ENCODE peak calls at places on chromosomes 3 and 15, in seven cellular contexts. E is stimulated activated CD4-positive, alpha-beta T cell treated with anti-CD3 and anti-CD28 coated beads, Interleukin-4, amount 100 ng/mL, for 24 hours; U is kidney; A is IMR-90; P is SK-N-DZ; S is effector memory CD4-positive, alpha-beta T cell; F is foreskin fibroblast. V is an unnamed sample.

GRCh38 chr3:141812586-141812985 is 49.4 kb downstream of the GRK7 start:
- DNase-seq in S (no peak), F (no peak), U (no peak), P (no peak), E (no peak), A (no peak), V (no peak)

GRCh38 chr15:60758961-60759729 is 280.2 kb upstream of the ICE2 start:
- DNase-seq in S (no peak), F (peak), U (no peak), P (no peak), E (no peak), A (peak), V (no peak)

GRCh38 chr3:111012388-111013248 is 59.0 kb upstream of the NECTIN3 start:
- DNase-seq in E (no peak), F (no peak), S (no peak), P (peak), A (no peak), U (no peak), V (no peak)

GRCh38 chr3:15952543-15953175 is 154.9 kb upstream of the ANKRD28 start:
- DNase-seq in E (no peak), U (no peak), A (peak), P (no peak), S (no peak), F (peak), V (no peak)

GRCh38 chr3:34260991-34261365 is 462.5 kb downstream of the PDCD6IP start:
- DNase-seq in A (no peak), S (no peak), P (no peak), F (peak), E (no peak), U (no peak), V (no peak)

GRCh38 chr3:49868951-49869454 is 703 bp downstream of the CAMKV start:
- DNase-seq in U (no peak), E (no peak), F (no peak), S (no peak), P (no peak), A (no peak), V (no peak)

GRCh38 chr3:169562988-169563774 is 100.3 kb downstream of the MECOM start:
- DNase-seq in P (no peak), S (no peak), A (no peak), U (no peak), E (no peak), F (peak), V (no peak)

GRCh38 chr3:58101499-58102370 is 93.5 kb downstream of the FLNB start:
- DNase-seq in F (no peak), E (no peak), A (no peak), S (no peak), U (no peak), P (no peak), V (no peak)

GRCh38 chr3:172347895-172348680 is 100.2 kb downstream of the GHSR start:
- DNase-seq in S (no peak), P (no peak), A (no peak), F (no peak), E (no peak), U (no peak), V (no peak)

GRCh38 chr3:22988566-22988965 is 214.6 kb upstream of the UBE2E2 start:
- DNase-seq in P (no peak), A (no peak), S (no peak), E (no peak), U (no peak), F (no peak), V (peak)

GRCh38 chr15:35362195-35362829 is 183.7 kb downstream of the DPH6 start:
- DNase-seq in P (no peak), U (no peak), S (no peak), A (peak), E (no peak), F (peak), V (no peak)

GRCh38 chr3:107870989-107871638 is 219.7 kb downstream of the CD47 start:
- DNase-seq in A (peak), U (no peak), F (no peak), E (no peak), P (no peak), S (no peak), V (no peak)

GRCh38 chr3:60079076-60079475 is 1029.3 kb upstream of the CFAP20DC start:
- DNase-seq in F (no peak), U (no peak), P (no peak), A (no peak), E (peak), S (no peak), V (no peak)

GRCh38 chr3:124845406-124845805 is 41.8 kb downstream of the ITGB5 start:
- DNase-seq in A (peak), U (no peak), P (no peak), S (no peak), F (peak), E (no peak), V (peak)

GRCh38 chr3:46114324-46114988 is 87.2 kb upstream of the XCR1 start:
- DNase-seq in P (no peak), F (peak), A (peak), U (no peak), S (no peak), E (no peak), V (no peak)

GRCh38 chr3:5811051-5811450 is 623.5 kb downstream of the EDEM1 start:
- DNase-seq in E (no peak), A (no peak), U (no peak), P (no peak), S (no peak), F (no peak), V (no peak)

GRCh38 chr3:28406241-28406640 is 57.6 kb upstream of the AZI2 start:
- DNase-seq in S (no peak), U (no peak), A (no peak), E (no peak), P (no peak), F (peak), V (no peak)

GRCh38 chr3:13076255-13076654 is 3.0 kb upstream of the IQSEC1 start:
- DNase-seq in U (no peak), S (no peak), P (no peak), F (no peak), A (no peak), E (no peak), V (no peak)

GRCh38 chr3:187291001-187291511 is 481 bp downstream of the MASP1 start:
- DNase-seq in E (no peak), U (no peak), P (no peak), S (no peak), A (peak), F (peak), V (no peak)

GRCh38 chr15:34849364-34849959 is 54.1 kb upstream of the ACTC1 start:
- DNase-seq in F (no peak), E (no peak), S (no peak), P (no peak), A (no peak), U (no peak), V (no peak)

GRCh38 chr3:133745981-133746721 is at the start of gene TF:
- DNase-seq in F (peak), A (no peak), U (no peak), S (no peak), E (no peak), P (no peak), V (no peak)

GRCh38 chr3:62500556-62501294 is 127.4 kb upstream of the FEZF2 start:
- DNase-seq in S (no peak), A (no peak), U (no peak), F (peak), P (no peak), E (no peak), V (no peak)

GRCh38 chr3:127304121-127304744 is 16.4 kb upstream of the PRR20G start:
- DNase-seq in F (no peak), S (no peak), E (no peak), A (no peak), P (no peak), U (peak), V (no peak)

GRCh38 chr3:183315739-183316138 is 62.7 kb downstream of the B3GNT5 start:
- DNase-seq in E (no peak), U (no peak), S (no peak), P (no peak), A (no peak), F (no peak), V (no peak)

GRCh38 chr15:25170113-25170731 is 215.4 kb downstream of the SNRPN start:
- DNase-seq in E (no peak), U (peak), A (no peak), F (no peak), P (no peak), S (no peak), V (peak)

GRCh38 chr3:11322931-11323330 is 50.7 kb downstream of the ATG7 start:
- DNase-seq in A (no peak), E (no peak), S (no peak), P (no peak), U (no peak), F (no peak), V (no peak)

V was measured in left ventricle myocardium inferior.